ENCODE peak calls at places on chromosome 12, in five cellular contexts. I, R, U, X and W are unnamed samples.

GRCh38 chr12:2395352-2395977 is 342.7 kb downstream of the CACNA1C start:
- DNase-seq in I (peak; percentile 10), X (peak; percentile 29), R (peak; percentile 23), U (no peak), W (peak; percentile 9)

GRCh38 chr12:62800707-62801400 is 134.1 kb downstream of the PPM1H start:
- DNase-seq in R (no peak), I (no peak), U (no peak), X (no peak), W (no peak)

GRCh38 chr12:29611906-29612305 is 114.4 kb upstream of the OVCH1 start:
- DNase-seq in I (no peak), U (no peak), R (no peak), X (no peak), W (no peak)

GRCh38 chr12:9331218-9331626 is 123.0 kb upstream of the PZP start:
- DNase-seq in X (peak; percentile 17), R (peak; percentile 67), I (peak; percentile 44), U (peak; percentile 60), W (peak; percentile 60)

GRCh38 chr12:121114019-121114639 is 18.5 kb upstream of the P2RX7 start:
- DNase-seq in R (no peak), I (peak; percentile 6), U (no peak), X (no peak), W (no peak)

GRCh38 chr12:32106517-32107366 is at the start of gene BICD1:
- DNase-seq in I (peak; percentile 78), R (peak; percentile 71), X (peak; percentile 78), U (peak; percentile 29), W (peak; percentile 67)

GRCh38 chr12:10722502-10722904 is 620 bp downstream of the YBX3 start:
- DNase-seq in I (no peak), X (no peak), U (peak; percentile 24), R (peak; percentile 41), W (peak; percentile 39)

GRCh38 chr12:1920971-1921370 is 2.5 kb upstream of the CACNA2D4 start:
- DNase-seq in U (no peak), I (peak; percentile 92), X (no peak), R (peak; percentile 24), W (no peak)

GRCh38 chr12:100827901-100828520 is 33.4 kb downstream of the ANO4 start:
- DNase-seq in U (no peak), I (no peak), R (no peak), X (peak; percentile 18), W (no peak)

GRCh38 chr12:75446857-75447256 is 33.7 kb upstream of the GLIPR1 start:
- DNase-seq in U (no peak), R (no peak), X (no peak), I (no peak), W (no peak)

GRCh38 chr12:79378496-79378895 is 312.3 kb downstream of the PAWR start:
- DNase-seq in R (no peak), X (no peak), I (no peak), U (no peak), W (no peak)

GRCh38 chr12:49937639-49938300 is 12.8 kb upstream of the AQP2 start:
- DNase-seq in R (no peak), U (no peak), I (no peak), X (no peak), W (no peak)

GRCh38 chr12:55972906-55973597 is 826 bp upstream of the RAB5B start:
- DNase-seq in U (no peak), R (no peak), I (no peak), X (no peak), W (no peak)

GRCh38 chr12:52715416-52715815 is 12.1 kb upstream of the KRT77 start:
- DNase-seq in X (no peak), U (no peak), R (no peak), I (no peak), W (no peak)

GRCh38 chr12:34397591-34398365 is 375.5 kb downstream of the ALG10 start:
- DNase-seq in X (no peak), U (no peak), R (no peak), I (no peak), W (no peak)

GRCh38 chr12:99498756-99499155 is 148.8 kb upstream of the GARIN6 start:
- DNase-seq in X (no peak), R (no peak), U (no peak), I (no peak), W (no peak)

GRCh38 chr12:110704750-110705149 is 15.8 kb upstream of the HVCN1 start:
- DNase-seq in R (no peak), U (no peak), X (no peak), I (no peak), W (no peak)

GRCh38 chr12:51976376-51977160 is 25.1 kb downstream of the ACVR1B start:
- DNase-seq in R (no peak), U (no peak), X (no peak), I (no peak), W (no peak)

GRCh38 chr12:87413784-87414183 is 615.4 kb downstream of the C12orf50 start:
- DNase-seq in U (no peak), X (no peak), I (no peak), R (no peak), W (no peak)

GRCh38 chr12:38904932-38905479 is 385 bp downstream of the CPNE8 start:
- DNase-seq in R (peak; percentile 60), I (no peak), X (peak; percentile 82), U (no peak), W (peak; percentile 61)

GRCh38 chr12:106074361-106074705 is 64.4 kb downstream of the NUAK1 start:
- DNase-seq in U (no peak), I (no peak), R (no peak), X (no peak), W (no peak)

GRCh38 chr12:39341179-39341578 is 101.7 kb downstream of the KIF21A start:
- DNase-seq in R (no peak), X (no peak), U (no peak), I (no peak), W (no peak)

GRCh38 chr12:17015501-17015900 is 409.5 kb upstream of the LMO3 start:
- DNase-seq in X (no peak), U (no peak), I (no peak), R (no peak), W (no peak)

GRCh38 chr12:54405573-54405972 is 13.5 kb downstream of the ITGA5 start:
- DNase-seq in X (no peak), R (no peak), I (no peak), U (no peak), W (no peak)

GRCh38 chr12:106157802-106158201 is 19.0 kb upstream of the NUAK1 start:
- DNase-seq in U (no peak), R (no peak), X (no peak), I (no peak), W (no peak)

GRCh38 chr12:109053382-109054123 is 1.2 kb downstream of the USP30 start:
- DNase-seq in X (no peak), R (peak; percentile 13), I (no peak), U (no peak), W (peak; percentile 53)

GRCh38 chr12:42238240-42239140 is at the start of gene YAF2:
- DNase-seq in X (peak; percentile 79), U (peak; percentile 66), I (peak; percentile 65), R (peak; percentile 92), W (peak; percentile 86)